ENCODE peak calls at places on chromosomes 6 and 20, in four cellular contexts. X is right lobe of liver, H is cardiac fibroblast, B is NCI-H2081. N is an unnamed sample.

GRCh38 chr6:157263881-157264397 is 59.4 kb downstream of the TMEM242 start:
- DNase-seq in X (no peak), H (no peak), B (no peak), N (no peak)

GRCh38 chr6:12077021-12077420 is 64.9 kb downstream of the HIVEP1 start:
- DNase-seq in X (no peak), H (no peak), B (no peak), N (no peak)

GRCh38 chr6:143294265-143294664 is 156.2 kb downstream of the ADAT2 start:
- DNase-seq in X (no peak), H (no peak), B (no peak), N (no peak)

GRCh38 chr6:129340983-129341382 is 369.0 kb downstream of the ARHGAP18 start:
- DNase-seq in X (no peak), H (peak), B (no peak), N (peak)

GRCh38 chr6:11978169-11978987 is 33.7 kb upstream of the HIVEP1 start:
- DNase-seq in X (no peak), H (no peak), B (no peak), N (peak)

GRCh38 chr20:59933849-59934585 is 580 bp upstream of the SYCP2 start:
- DNase-seq in X (peak), H (peak), B (peak), N (peak)

GRCh38 chr20:56360133-56360898 is 1.5 kb downstream of the FAM210B start:
- DNase-seq in X (peak), H (no peak), B (no peak), N (no peak)

GRCh38 chr6:170286246-170286933 is 4.5 kb downstream of the DLL1 start:
- DNase-seq in X (no peak), H (peak), B (peak), N (no peak)

GRCh38 chr6:169755162-169755561 is 3.7 kb downstream of the ERMARD start:
- DNase-seq in X (no peak), H (no peak), B (no peak), N (no peak)

GRCh38 chr6:163416640-163417253 is 2.2 kb downstream of the QKI start:
- DNase-seq in X (no peak), H (peak), B (peak), N (peak)

GRCh38 chr20:50541606-50542041 is 31.4 kb downstream of the PTPN1 start:
- DNase-seq in X (no peak), H (no peak), B (no peak), N (peak)

N was measured in endothelial cell of umbilical vein.